ENCODE peak calls at places on chromosome 1, in five cellular contexts. T, K, S, C and O are unnamed samples.
A peak's percentile ranks its signal among the peaks of the same experiment; 100 is the strongest.

GRCh38 chr1:113940365-113941244 is 11.5 kb downstream of the HIPK1 start:
- DNase-seq in T (no peak), K (peak; percentile 48), S (no peak), C (peak; percentile 14), O (peak; percentile 18)

GRCh38 chr1:220788146-220788545 is 1.4 kb downstream of the MTARC1 start:
- DNase-seq in T (no peak), K (no peak), S (no peak), C (no peak), O (no peak)

GRCh38 chr1:225437710-225438437 is 10.0 kb upstream of the LBR start:
- DNase-seq in T (no peak), K (no peak), S (no peak), C (no peak), O (no peak)

GRCh38 chr1:63968663-63969460 is 195.0 kb downstream of the ROR1 start:
- DNase-seq in T (peak; percentile 87), K (no peak), S (peak; percentile 38), C (no peak), O (no peak)

GRCh38 chr1:45617618-45618017 is 6.2 kb downstream of the CCDC17 start:
- DNase-seq in T (peak; percentile 34), K (no peak), S (peak; percentile 43), C (no peak), O (no peak)

GRCh38 chr1:13782634-13782995 is 82.6 kb downstream of the PRDM2 start:
- DNase-seq in T (no peak), K (no peak), S (no peak), C (no peak), O (no peak)

GRCh38 chr1:118927826-118928225 is 60.3 kb downstream of the TBX15 start:
- DNase-seq in T (peak; percentile 85), K (no peak), S (no peak), C (no peak), O (no peak)

GRCh38 chr1:226034482-226034881 is 28.0 kb upstream of the H3-3A start:
- DNase-seq in T (peak; percentile 96), K (no peak), S (peak; percentile 60), C (no peak), O (no peak)

GRCh38 chr1:226880372-226881287 is 10.2 kb downstream of the PSEN2 start:
- DNase-seq in T (no peak), K (no peak), S (no peak), C (no peak), O (no peak)

GRCh38 chr1:17188217-17188616 is 16.7 kb upstream of the PADI1 start:
- DNase-seq in T (no peak), K (no peak), S (no peak), C (no peak), O (no peak)

GRCh38 chr1:207243756-207244408 is 77.6 kb upstream of the CD55 start:
- DNase-seq in T (no peak), K (no peak), S (peak; percentile 25), C (no peak), O (no peak)

GRCh38 chr1:92483442-92484170 is 3.1 kb downstream of the GFI1 start:
- DNase-seq in T (no peak), K (no peak), S (no peak), C (peak; percentile 24), O (peak; percentile 59)

GRCh38 chr1:154329551-154330131 is 4.3 kb downstream of the ATP8B2 start:
- DNase-seq in T (no peak), K (peak; percentile 43), S (no peak), C (no peak), O (no peak)

GRCh38 chr1:46333300-46334029 is 7.1 kb upstream of the NSUN4 start:
- DNase-seq in T (peak; percentile 24), K (no peak), S (peak; percentile 38), C (no peak), O (no peak)

GRCh38 chr1:6245869-6246496 is 2.0 kb downstream of the HES3 start:
- DNase-seq in T (no peak), K (no peak), S (peak; percentile 47), C (peak; percentile 24), O (no peak)